ENCODE peak calls at places on chromosomes 4 and X, in nine cellular contexts. T is Calu3; J is OCI-LY7; V is choroid plexus epithelial cell; G is neural crest cell; K is CD4-positive, alpha-beta T cell; Q is fibroblast of lung; Z is neural progenitor cell; Y is H9. N is an unnamed sample.

GRCh38 chrX:142036111-142036510 is 132.4 kb downstream of the MAGEC1 start:
- DNase-seq in V (peak), K (no peak), Q (peak), G (no peak), Z (no peak), J (no peak), Y (no peak), T (no peak), N (no peak)

GRCh38 chr4:76473186-76473585 is 38.2 kb downstream of the SHROOM3 start:
- DNase-seq in V (no peak), G (no peak), Z (no peak), T (no peak), Y (no peak), J (no peak), Q (no peak), K (no peak), N (no peak)

GRCh38 chr4:88660446-88661294 is 37.0 kb downstream of the NAP1L5 start:
- DNase-seq in J (no peak), T (no peak), K (no peak), G (no peak), Z (no peak), Y (no peak), Q (peak), V (peak), N (peak)

GRCh38 chr4:20284990-20285389 is 33.3 kb downstream of the SLIT2 start:
- DNase-seq in Z (no peak), Y (no peak), K (no peak), T (no peak), V (no peak), J (no peak), Q (no peak), G (no peak), N (no peak)

GRCh38 chr4:7402526-7402925 is 32.2 kb downstream of the PSAPL1 start:
- DNase-seq in G (no peak), Z (no peak), Y (no peak), V (no peak), K (no peak), J (no peak), Q (no peak), T (peak), N (no peak)

GRCh38 chr4:10384974-10385373 is 72.3 kb downstream of the ZNF518B start:
- DNase-seq in J (no peak), G (no peak), Z (no peak), Y (no peak), Q (no peak), T (no peak), V (no peak), K (no peak), N (no peak)

GRCh38 chrX:45769919-45770582 is 569.4 kb upstream of the DIPK2B start:
- DNase-seq in G (peak), Z (peak), Y (no peak), T (peak), K (no peak), J (no peak), V (peak), Q (peak), N (peak)

GRCh38 chr4:189081831-189082230 is 858.8 kb upstream of the FRG1 start:
- DNase-seq in T (no peak), G (no peak), J (no peak), Q (no peak), K (no peak), Y (no peak), Z (no peak), V (no peak), N (no peak)

GRCh38 chrX:1903380-1903935 is 288.6 kb downstream of the ASMT start:
- DNase-seq in Y (no peak), G (no peak), T (no peak), K (no peak), Z (no peak), V (no peak), J (no peak), Q (no peak), N (no peak)

GRCh38 chr4:156238171-156238570 is 284.5 kb upstream of the CTSO start:
- DNase-seq in G (no peak), V (no peak), T (no peak), Q (no peak), Z (no peak), Y (no peak), J (no peak), K (no peak), N (no peak)

GRCh38 chrX:78103001-78103634 is 930 bp upstream of the PGK1 start:
- DNase-seq in V (no peak), G (no peak), Q (no peak), K (no peak), Y (no peak), J (no peak), T (no peak), Z (no peak), N (peak)

GRCh38 chrX:41265615-41266014 is 68.3 kb upstream of the DDX3X start:
- DNase-seq in Y (no peak), Z (no peak), T (no peak), Q (peak), V (peak), K (no peak), G (no peak), J (no peak), N (peak)

GRCh38 chr4:156888762-156889161 is 82.8 kb downstream of the PDGFC start:
- DNase-seq in K (no peak), Y (no peak), T (no peak), V (peak), J (no peak), Z (no peak), Q (peak), G (no peak), N (no peak)

GRCh38 chrX:21655901-21656586 is 2.1 kb downstream of the KLHL34 start:
- DNase-seq in J (no peak), V (no peak), G (no peak), Y (no peak), Q (no peak), Z (no peak), T (no peak), K (no peak), N (peak)

GRCh38 chr4:176198316-176198903 is 3.0 kb upstream of the SPATA4 start:
- DNase-seq in Y (peak), Q (no peak), T (no peak), G (no peak), J (no peak), V (no peak), Z (peak), K (no peak), N (peak)

GRCh38 chr4:632391-632790 is 7.0 kb downstream of the PDE6B start:
- DNase-seq in V (no peak), T (no peak), G (no peak), Q (no peak), Z (no peak), Y (peak), K (no peak), J (no peak), N (no peak)

GRCh38 chrX:131746491-131746968 is 202.7 kb downstream of the OR13H1 start:
- DNase-seq in T (no peak), V (no peak), J (peak), K (no peak), Z (no peak), G (no peak), Q (no peak), Y (peak), N (no peak)

GRCh38 chr4:114997596-114997995 is 115.8 kb downstream of the NDST4 start:
- DNase-seq in Q (peak), T (no peak), V (peak), G (no peak), Y (no peak), K (no peak), Z (no peak), J (no peak), N (no peak)

GRCh38 chr4:14078311-14078710 is 450.8 kb upstream of the BOD1L1 start:
- DNase-seq in T (no peak), Z (no peak), G (no peak), J (no peak), Q (no peak), V (no peak), Y (no peak), K (no peak), N (no peak)

GRCh38 chrX:53048169-53049126 is at the start of gene GPR173:
- DNase-seq in Z (peak), Y (peak), J (peak), K (no peak), Q (peak), V (peak), T (no peak), G (peak), N (peak)

GRCh38 chr4:101806914-101807313 is 16.4 kb downstream of the BANK1 start:
- DNase-seq in Q (peak), Z (no peak), J (peak), T (no peak), K (no peak), G (no peak), V (peak), Y (no peak), N (no peak)

GRCh38 chrX:82734140-82734539 is 774.0 kb upstream of the POU3F4 start:
- DNase-seq in J (no peak), K (no peak), T (no peak), V (peak), G (no peak), Q (no peak), Y (no peak), Z (no peak), N (no peak)

GRCh38 chrX:2342878-2343277 is 157.9 kb downstream of the DHRSX start:
- DNase-seq in Z (no peak), T (no peak), V (peak), Q (peak), G (no peak), Y (no peak), K (no peak), J (no peak), N (no peak)

GRCh38 chr4:139922625-139923024 is 231.4 kb downstream of the MAML3 start:
- DNase-seq in T (no peak), G (no peak), K (no peak), Y (no peak), Z (no peak), V (no peak), Q (peak), J (no peak), N (no peak)

GRCh38 chr4:137660211-137660610 is 127.9 kb upstream of the PCDH18 start:
- DNase-seq in Z (no peak), K (no peak), V (peak), T (no peak), J (no peak), Q (peak), G (no peak), Y (no peak), N (no peak)

GRCh38 chr4:182917182-182918043 is at the start of gene DCTD:
- DNase-seq in J (peak), V (peak), Q (peak), K (peak), Z (peak), G (peak), T (peak), Y (peak), N (peak)
- TF ChIP-seq CTCF in J (peak), V (peak), Q (peak), K (peak), Z (peak), G (peak), T (no peak), Y (peak), N (no peak)

DNA sequence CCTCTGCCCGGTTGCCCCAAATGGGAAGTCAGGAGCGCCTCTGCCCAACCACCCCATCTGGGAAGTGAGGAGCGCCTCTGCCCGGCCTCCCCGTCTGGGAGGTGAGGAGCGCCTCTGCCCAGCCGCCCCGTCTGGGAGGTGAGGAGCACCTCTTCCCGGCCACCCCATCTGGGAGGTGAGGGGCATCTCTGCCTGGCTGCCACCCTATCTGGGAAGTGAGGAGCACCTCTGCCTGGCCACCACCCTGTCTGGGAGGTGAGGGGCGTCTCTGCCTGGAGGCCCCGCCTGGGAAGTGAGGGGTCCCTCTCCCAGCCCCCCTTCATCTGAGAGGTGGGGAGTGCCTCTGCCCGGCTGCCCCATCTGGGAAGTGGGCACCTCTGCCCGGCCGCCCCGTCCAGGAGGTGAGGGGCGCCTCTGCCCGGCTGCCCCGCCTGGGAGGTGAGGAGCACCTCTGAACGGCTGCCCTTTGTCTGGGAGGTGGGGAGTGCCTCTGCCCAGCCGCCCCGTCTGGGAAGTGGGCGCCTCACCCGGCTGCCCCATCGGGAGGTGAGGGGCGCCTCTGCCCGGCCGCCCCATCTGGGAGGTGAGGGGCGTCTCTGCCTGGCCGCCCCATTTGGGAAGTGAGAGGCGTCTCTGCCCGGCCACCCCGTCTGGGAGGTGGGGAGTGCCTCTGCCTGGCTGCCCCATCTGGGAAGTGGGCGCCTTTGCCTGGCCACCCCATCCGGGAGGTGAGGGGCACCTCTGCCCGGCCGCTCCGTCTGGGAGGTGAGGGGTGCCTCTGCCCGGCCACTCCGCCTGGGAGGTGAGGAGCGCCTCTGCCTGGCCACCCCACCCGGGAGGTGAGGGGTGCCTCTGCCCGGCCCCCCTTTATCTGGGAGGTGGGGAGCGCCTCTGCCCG is 10.6 kb downstream of the PABPC1L2A start:
- DNase-seq in T (no peak), G (no peak), V (no peak), K (no peak), J (no peak), Y (no peak), Z (no peak), Q (no peak), N (no peak)
- TF ChIP-seq CTCF in T (no peak), G (no peak), V (no peak), K (no peak), J (no peak), Y (no peak), Z (no peak), Q (no peak), N (no peak)

GRCh38 chrX:108223606-108224005 is 132.0 kb downstream of the ATG4A start:
- DNase-seq in V (no peak), J (no peak), Z (no peak), K (no peak), Q (peak), T (no peak), Y (no peak), G (no peak), N (no peak)

GRCh38 chrX:108221481-108221880 is 129.9 kb downstream of the ATG4A start:
- DNase-seq in T (no peak), Y (no peak), V (no peak), G (no peak), J (no peak), Q (no peak), K (no peak), Z (no peak), N (no peak)

GRCh38 chrX:108224727-108225455 is 133.3 kb downstream of the ATG4A start:
- DNase-seq in Z (peak), V (peak), T (peak), G (peak), Y (peak), J (peak), Q (peak), K (no peak), N (no peak)

GRCh38 chrX:108225456-108225730 is 133.8 kb downstream of the ATG4A start:
- DNase-seq in Z (no peak), T (no peak), K (no peak), Y (no peak), Q (no peak), G (no peak), V (no peak), J (no peak), N (no peak)

DNA sequence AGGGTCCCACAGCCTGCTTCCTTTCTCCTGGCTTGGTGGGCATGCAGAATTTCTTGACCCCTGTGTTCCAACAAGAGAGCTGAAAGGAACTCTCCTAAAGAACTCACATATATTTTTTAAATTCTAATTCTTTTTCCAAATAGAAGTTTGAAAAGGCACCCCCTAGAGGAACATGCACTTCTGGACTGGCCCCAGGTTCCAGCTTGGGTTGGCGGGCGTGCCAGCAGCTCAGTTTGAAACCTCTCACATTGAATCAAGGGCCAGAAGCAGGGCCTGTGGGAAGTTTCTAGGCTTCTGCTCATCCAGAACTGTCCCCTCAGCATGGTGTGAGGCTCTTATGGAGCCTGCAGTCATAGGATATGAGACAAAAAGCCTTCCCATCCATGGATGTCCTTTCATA is 132.6 kb downstream of the ATG4A start:
- DNase-seq in K (no peak), Y (no peak), Z (no peak), T (no peak), J (no peak), Q (peak), G (no peak), V (no peak), N (no peak)
- TF ChIP-seq CTCF in K (no peak), Y (no peak), Z (no peak), T (no peak), J (no peak), Q (no peak), G (no peak), V (no peak), N (no peak)

DNA sequence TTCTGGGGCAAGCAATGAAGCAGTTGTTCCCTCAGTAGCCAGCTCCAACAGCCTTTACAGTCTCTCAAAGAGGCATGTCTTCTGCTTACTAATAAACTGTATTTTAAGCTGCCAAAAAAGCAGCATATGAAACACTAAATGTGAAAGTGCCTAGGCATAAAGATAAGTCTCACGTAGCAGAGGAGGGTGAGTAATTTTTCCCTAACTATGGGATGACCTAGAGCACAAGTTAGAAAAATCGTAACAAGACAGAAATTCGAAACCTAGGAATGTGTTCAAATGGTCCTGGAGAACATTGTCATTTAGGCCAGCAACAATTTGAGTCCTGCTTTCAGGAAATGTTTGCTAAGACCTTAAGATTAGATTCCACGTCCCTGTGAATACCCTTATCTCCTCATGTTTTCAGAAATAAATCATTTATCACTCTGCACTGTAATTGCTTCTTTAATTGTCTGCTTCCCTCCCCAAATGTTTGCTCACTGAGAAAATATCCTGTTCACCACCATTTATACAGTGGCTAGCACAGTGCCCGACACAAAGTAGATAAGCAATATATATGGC is 222.2 kb downstream of the KCNIP4 start:
- DNase-seq in G (no peak), K (no peak), V (peak), Z (no peak), T (no peak), Y (no peak), Q (peak), J (no peak), N (no peak)
- TF ChIP-seq CTCF in G (no peak), K (no peak), V (no peak), Z (no peak), T (no peak), Y (no peak), Q (no peak), J (no peak), N (no peak)

N was measured in mucosa of descending colon.